ENCODE peak calls at places on chromosomes 3 and 15, in four cellular contexts. A is neural progenitor cell; C is upper lobe of right lung; S is CD8-positive, alpha-beta T cell. N is an unnamed sample. For H3K4me1, the result is how much of the 10 kb centered on the place peaks cover.

GRCh38 chr3:145739926-145740325 is 421.1 kb downstream of the PLOD2 start:
- DNase-seq in S (no peak), A (no peak), C (no peak), N (no peak)

GRCh38 chr15:101672298-101672697 is 20.1 kb upstream of the TM2D3 start:
- DNase-seq in A (peak), S (no peak), C (no peak), N (no peak)

GRCh38 chr15:25619761-25620160 is 180.9 kb upstream of the UBE3A start:
- DNase-seq in A (no peak), S (no peak), C (no peak), N (no peak)

GRCh38 chr3:14418670-14419250 is 16.4 kb downstream of the SLC6A6 start:
- DNase-seq in C (peak), A (no peak), S (no peak), N (no peak)

GRCh38 chr15:30001592-30001991 is 81.2 kb upstream of the GOLGA8J start:
- DNase-seq in C (no peak), A (peak), S (no peak), N (no peak)

GRCh38 chr3:107574650-107575049 is 51.9 kb downstream of the BBX start:
- DNase-seq in C (no peak), A (peak), S (no peak), N (no peak)

GRCh38 chr15:92808611-92809063 is 91.5 kb upstream of the CHD2 start:
- DNase-seq in S (no peak), A (no peak), C (peak), N (peak)

GRCh38 chr3:14153663-14154062 is 24.7 kb downstream of the XPC start:
- DNase-seq in A (no peak), S (no peak), C (no peak), N (no peak)

GRCh38 chr3:196081834-196082470 is at the start of gene TFRC:
- DNase-seq in C (peak), A (peak), S (peak), N (peak)

GRCh38 chr3:99505646-99506269 is 132.6 kb upstream of the COL8A1 start:
- DNase-seq in A (no peak), S (no peak), C (no peak), N (no peak)

GRCh38 chr3:135155228-135155627 is 360.2 kb downstream of the EPHB1 start:
- DNase-seq in A (no peak), S (no peak), C (no peak), N (no peak)

GRCh38 chr3:41301548-41301947 is 102.2 kb downstream of the CTNNB1 start:
- DNase-seq in S (no peak), A (no peak), C (no peak), N (no peak)

GRCh38 chr3:50347187-50347813 is 1.8 kb upstream of the ZMYND10 start:
- DNase-seq in S (peak), A (peak), C (peak), N (peak)

GRCh38 chr3:152380048-152380447 is 111.3 kb downstream of the MBNL1 start:
- DNase-seq in A (peak), C (no peak), S (no peak), N (no peak)

GRCh38 chr3:125403789-125404188 is 28.7 kb upstream of the ZNF148 start:
- DNase-seq in S (no peak), C (no peak), A (no peak), N (no peak)

GRCh38 chr15:60004846-60005351 is 788 bp downstream of the FOXB1 start:
- DNase-seq in S (no peak), A (peak), C (peak), N (peak)

GRCh38 chr3:171234298-171235020 is 207.9 kb upstream of the SLC2A2 start:
- DNase-seq in C (no peak), A (no peak), S (no peak), N (no peak)

GRCh38 chr15:67744331-67745058 is 80.8 kb upstream of the SKOR1 start:
- DNase-seq in A (no peak), S (no peak), C (no peak), N (no peak)

GRCh38 chr3:49813497-49814174 is at the start of gene UBA7:
- DNase-seq in S (no peak), A (no peak), C (no peak), N (peak)

GRCh38 chr3:56180433-56180832 is 287.8 kb downstream of the ERC2 start:
- DNase-seq in A (no peak), S (no peak), C (no peak), N (no peak)

GRCh38 chr3:12303998-12304397 is 15.1 kb downstream of the PPARG start:
- DNase-seq in S (no peak), C (no peak), A (no peak), N (no peak)
- H3K4me1 ChIP-seq in S (under half), C (under half), A (under half), N (under half)

DNA sequence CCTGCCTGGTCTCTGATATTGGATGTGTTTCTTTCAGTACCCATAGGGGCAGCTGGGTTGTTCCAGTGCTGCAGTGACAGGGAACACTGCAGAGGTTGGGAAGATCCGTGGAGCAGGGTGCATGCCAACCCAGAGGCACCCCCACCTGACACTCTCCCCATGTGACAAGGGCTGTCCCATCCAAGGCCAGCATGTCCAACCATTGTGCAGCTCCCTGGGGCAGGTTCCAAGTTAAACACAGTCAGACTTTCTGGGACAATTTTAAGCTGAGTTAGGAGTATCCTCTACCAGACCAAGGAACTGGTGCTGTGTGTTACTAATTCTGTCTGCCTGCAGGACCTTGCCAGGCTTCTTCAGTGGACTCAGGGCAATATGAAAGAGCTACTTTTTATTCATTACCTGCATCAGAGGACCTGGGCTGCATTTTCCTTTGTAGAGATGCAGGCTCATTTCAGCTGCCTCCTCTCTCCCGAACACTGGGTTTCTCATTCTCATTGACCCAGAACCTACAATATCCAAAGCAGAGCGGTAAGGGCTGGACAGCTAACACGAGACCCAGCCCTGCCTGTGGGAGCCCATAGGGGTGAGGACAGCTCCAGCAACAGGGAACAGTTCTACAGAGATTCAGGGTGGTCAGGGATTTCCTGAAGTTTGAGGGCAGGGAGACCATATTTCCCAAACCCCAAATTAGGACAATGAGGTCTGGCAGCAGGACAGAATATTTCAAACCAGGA is 72.7 kb downstream of the SPSB4 start:
- DNase-seq in A (peak), C (no peak), S (no peak), N (no peak)
- H3K4me1 ChIP-seq in A (under half), C (under half), S (under half), N (under half)

DNA sequence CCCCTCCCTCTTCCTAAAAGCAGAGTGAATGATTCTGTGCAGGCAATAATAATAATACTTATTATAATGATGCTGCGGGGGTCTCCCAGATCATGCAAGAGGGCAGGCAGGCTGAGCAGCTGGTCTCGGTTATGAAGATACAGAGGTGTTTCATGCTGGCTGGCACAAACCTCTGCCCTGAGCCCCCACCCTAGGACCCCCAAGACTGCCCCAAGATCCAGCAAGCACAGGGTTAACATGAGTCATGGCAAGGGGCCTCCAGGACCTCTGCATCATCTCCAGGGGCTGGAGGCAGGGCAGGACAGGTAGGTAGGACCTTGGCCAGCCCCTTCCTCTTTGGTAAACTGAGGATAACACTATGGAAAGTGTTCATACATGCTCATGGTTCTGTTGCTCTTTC is 2.7 kb downstream of the MGLL start:
- DNase-seq in C (no peak), S (no peak), A (no peak), N (no peak)
- H3K4me1 ChIP-seq in C (half or more), S (under half), A (under half), N (under half)

DNA sequence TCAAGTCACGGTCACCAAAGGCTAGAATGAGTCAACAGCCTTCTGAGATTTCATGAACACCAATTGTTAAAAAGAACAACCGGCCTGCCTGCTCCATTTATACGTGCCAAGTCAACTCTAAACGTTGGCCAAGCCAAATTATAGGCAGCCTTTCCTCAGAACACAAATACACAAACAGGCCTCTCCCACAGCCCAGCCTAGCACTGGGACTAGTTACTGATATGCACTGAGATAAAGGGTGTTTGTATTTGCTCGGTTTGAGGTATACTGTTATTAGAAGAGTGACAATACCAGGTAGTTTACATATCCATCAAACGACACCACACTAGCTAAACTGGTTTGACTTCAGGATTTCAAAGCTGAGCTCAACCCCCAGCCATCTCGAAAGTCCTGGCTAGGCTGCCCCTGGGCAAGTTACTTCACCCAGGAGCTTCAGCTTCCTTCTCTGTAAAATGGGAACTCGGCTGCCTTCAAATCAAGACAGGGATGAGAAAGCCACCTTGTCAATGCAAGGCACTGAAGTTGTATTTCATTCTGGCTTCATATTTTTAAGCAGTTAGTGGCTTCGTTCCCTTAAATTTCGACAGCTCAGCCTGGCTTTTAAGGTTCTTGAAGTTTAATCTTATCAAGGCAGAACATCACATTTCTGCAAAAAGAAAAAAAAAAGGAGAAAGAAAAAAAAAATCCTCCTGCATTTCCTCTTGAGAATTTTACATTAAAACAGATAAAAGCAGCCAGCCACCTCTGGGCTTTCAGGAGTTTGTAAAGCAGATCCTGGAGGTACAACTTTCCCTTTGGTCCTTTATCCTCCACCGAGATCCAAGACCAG is 4.0 kb downstream of the TLE3 start:
- DNase-seq in C (no peak), A (no peak), S (no peak), N (no peak)
- H3K4me1 ChIP-seq in C (half or more), A (half or more), S (half or more), N (under half)

DNA sequence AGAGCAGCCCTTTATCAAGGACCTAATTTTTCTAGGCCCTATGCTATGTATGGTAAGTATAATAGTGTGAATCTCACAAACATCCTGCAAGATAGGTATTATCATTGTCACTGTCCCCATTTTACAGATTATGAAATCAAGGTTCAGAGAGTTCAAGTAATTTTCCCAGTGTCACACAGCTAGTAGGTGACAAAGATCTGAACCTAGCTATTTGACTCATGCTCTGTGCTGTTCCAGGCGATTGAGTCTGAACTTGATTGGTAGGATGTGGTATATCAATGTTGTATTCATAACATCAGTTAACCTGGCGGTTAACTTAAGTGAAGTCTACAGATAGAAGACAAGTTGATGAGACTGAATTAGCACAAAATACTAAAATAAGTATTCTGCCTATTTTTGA is 229.9 kb downstream of the CHST2 start:
- DNase-seq in A (no peak), C (no peak), S (no peak), N (no peak)
- H3K4me1 ChIP-seq in A (under half), C (under half), S (under half), N (under half)

N was measured in aorta.